ENCODE peak calls at places on chromosomes 6 and 20, in eight cellular contexts. T is heart right ventricle, R is cardiac muscle cell, S is DND-41, A is lung, B is ovary, Z is body of pancreas, N is endodermal cell. F is an unnamed sample.

GRCh38 chr6:105120570-105120969 is 59.2 kb downstream of the POPDC3 start:
- DNase-seq in R (no peak), S (no peak), B (no peak), N (no peak), A (no peak), Z (no peak), T (no peak), F (no peak)

GRCh38 chr6:4647414-4648365 is 128.5 kb upstream of the CDYL start:
- DNase-seq in T (peak; percentile 89), R (peak; percentile 89), S (peak; percentile 58), B (peak; percentile 78), N (peak; percentile 98), A (peak; percentile 68), Z (peak; percentile 81), F (peak; percentile 27)

GRCh38 chr6:42769051-42769450 is 12.8 kb upstream of the BICRAL start:
- DNase-seq in Z (no peak), A (no peak), S (no peak), N (no peak), B (no peak), T (no peak), R (no peak), F (no peak)

GRCh38 chr6:56534680-56535419 is 107.8 kb downstream of the DST start:
- DNase-seq in T (no peak), N (peak; percentile 63), Z (no peak), R (no peak), B (no peak), A (no peak), S (no peak), F (no peak)

GRCh38 chr20:38209054-38209675 is 44.1 kb upstream of the TGM2 start:
- DNase-seq in T (peak; percentile 66), Z (no peak), N (peak; percentile 23), S (no peak), A (no peak), B (no peak), R (peak; percentile 47), F (no peak)

GRCh38 chr6:2081155-2082138 is 164.0 kb downstream of the GMDS start:
- DNase-seq in R (no peak), T (no peak), Z (no peak), N (no peak), S (peak; percentile 58), B (no peak), A (no peak), F (no peak)

GRCh38 chr20:46751856-46752255 is 42.4 kb downstream of the SLC2A10 start:
- DNase-seq in S (no peak), Z (no peak), R (no peak), N (no peak), A (no peak), T (no peak), B (no peak), F (no peak)

GRCh38 chr6:2853766-2854393 is 12.2 kb upstream of the SERPINB1 start:
- DNase-seq in Z (peak; percentile 60), A (no peak), B (no peak), N (peak; percentile 86), R (no peak), S (no peak), T (no peak), F (peak; percentile 23)

GRCh38 chr6:31592396-31592771 is 422 bp downstream of the NCR3 start:
- DNase-seq in T (no peak), B (no peak), N (no peak), S (no peak), Z (no peak), A (no peak), R (no peak), F (no peak)

GRCh38 chr20:19015890-19016465 is 196.5 kb upstream of the SLC24A3 start:
- DNase-seq in N (peak; percentile 62), A (peak; percentile 16), R (no peak), S (no peak), B (no peak), Z (no peak), T (no peak), F (no peak)

GRCh38 chr6:118768904-118769325 is 117.5 kb upstream of the CEP85L start:
- DNase-seq in A (no peak), B (no peak), S (no peak), Z (no peak), N (no peak), R (no peak), T (no peak), F (peak; percentile 56)

GRCh38 chr6:14966902-14967711 is 278.8 kb upstream of the JARID2 start:
- DNase-seq in S (no peak), R (no peak), T (no peak), A (no peak), B (no peak), N (no peak), Z (no peak), F (no peak)

GRCh38 chr20:41563087-41563486 is 55.1 kb downstream of the CHD6 start:
- DNase-seq in S (no peak), T (no peak), B (no peak), R (no peak), N (no peak), Z (no peak), A (no peak), F (no peak)

GRCh38 chr6:109743739-109744138 is 52.6 kb downstream of the FIG4 start:
- DNase-seq in S (no peak), R (no peak), Z (no peak), T (no peak), N (no peak), A (no peak), B (no peak), F (no peak)

GRCh38 chr6:149166747-149167146 is 150.8 kb upstream of the TAB2 start:
- DNase-seq in S (peak; percentile 50), A (no peak), R (no peak), Z (no peak), T (no peak), N (no peak), B (no peak), F (no peak)

GRCh38 chr6:163902993-163903392 is 488.5 kb downstream of the QKI start:
- DNase-seq in A (no peak), B (no peak), R (no peak), S (no peak), N (no peak), Z (no peak), T (no peak), F (no peak)

GRCh38 chr6:52363222-52363867 is 1.4 kb downstream of the PAQR8 start:
- DNase-seq in Z (no peak), T (no peak), B (peak; percentile 38), R (peak; percentile 53), A (no peak), N (no peak), S (no peak), F (no peak)

GRCh38 chr6:87078983-87079616 is 15.8 kb downstream of the CGA start:
- DNase-seq in N (peak; percentile 96), S (peak; percentile 61), A (peak; percentile 63), B (peak; percentile 50), R (peak; percentile 75), T (peak; percentile 52), Z (peak; percentile 80), F (peak; percentile 8)

GRCh38 chr6:112227411-112227810 is 27.0 kb downstream of the LAMA4 start:
- DNase-seq in R (no peak), B (no peak), Z (no peak), T (no peak), A (no peak), S (no peak), N (no peak), F (no peak)

GRCh38 chr6:27095914-27096313 is 151.6 kb upstream of the PRSS16 start:
- DNase-seq in Z (no peak), B (no peak), A (no peak), R (no peak), S (no peak), N (no peak), T (no peak), F (no peak)
- H3K27me3 ChIP-seq in Z (no peaks in the 10 kb centered on the region), B (peaks cover 2% of the 10 kb centered on the region), A (no peaks in the 10 kb centered on the region), R (peaks cover 38% of the 10 kb centered on the region), S (peaks cover 14% of the 10 kb centered on the region), N (peaks cover 30% of the 10 kb centered on the region), T (peaks cover 69% of the 10 kb centered on the region), F (peaks cover 12% of the 10 kb centered on the region)

GRCh38 chr6:125815050-125815910 is 24.5 kb downstream of the NCOA7 start:
- DNase-seq in A (no peak), N (no peak), Z (no peak), T (no peak), R (no peak), S (no peak), B (no peak), F (no peak)

GRCh38 chr6:125819927-125820326 is 29.2 kb downstream of the NCOA7 start:
- DNase-seq in T (no peak), N (no peak), Z (no peak), R (no peak), B (no peak), S (no peak), A (no peak), F (no peak)

GRCh38 chr6:125818225-125818657 is 27.5 kb downstream of the NCOA7 start:
- DNase-seq in A (no peak), S (no peak), B (no peak), Z (no peak), T (no peak), R (no peak), N (no peak), F (no peak)

GRCh38 chr6:125818659-125819297 is 28.0 kb downstream of the NCOA7 start:
- DNase-seq in N (no peak), S (no peak), Z (no peak), A (no peak), B (no peak), R (no peak), T (no peak), F (no peak)

GRCh38 chr6:125816828-125817280 is 26.1 kb downstream of the NCOA7 start:
- DNase-seq in N (no peak), Z (no peak), S (no peak), T (no peak), B (no peak), A (no peak), R (no peak), F (no peak)
- H3K4me1 ChIP-seq in N (peaks cover 16% of the 10 kb centered on the region), Z (peaks cover 84% of the 10 kb centered on the region), S (peaks cover 6% of the 10 kb centered on the region), T (peaks cover 83% of the 10 kb centered on the region), B (peaks cover 23% of the 10 kb centered on the region), A (peaks cover 15% of the 10 kb centered on the region), R (peaks cover 8% of the 10 kb centered on the region), F (peaks cover 4% of the 10 kb centered on the region)

DNA sequence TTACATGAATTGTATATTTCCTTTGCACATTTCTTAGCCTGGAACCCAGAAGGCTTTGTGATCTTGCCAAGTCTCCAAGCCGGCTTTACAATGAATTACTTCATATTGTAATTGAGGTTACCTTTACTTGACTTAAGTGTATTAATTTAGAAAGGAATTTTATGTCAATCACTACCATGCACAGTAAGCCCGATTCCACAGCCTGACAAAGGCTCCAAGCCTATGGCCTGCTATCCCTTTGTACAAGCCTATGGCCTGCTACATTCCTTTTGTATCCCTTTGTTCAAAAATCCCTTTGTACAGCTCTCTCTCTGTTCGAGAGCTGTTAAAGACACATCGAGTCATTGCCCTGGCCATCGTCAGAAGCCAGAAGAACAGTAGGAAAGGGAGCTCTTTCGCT is 2.8 kb upstream of the EDN3 start:
- DNase-seq in Z (no peak), N (no peak), B (no peak), R (no peak), A (no peak), T (no peak), S (no peak), F (no peak)
- H3K27me3 ChIP-seq in Z (no peaks in the 10 kb centered on the region), N (peaks cover 91% of the 10 kb centered on the region), B (no peaks in the 10 kb centered on the region), R (peaks cover 90% of the 10 kb centered on the region), A (peaks cover 5% of the 10 kb centered on the region), T (peaks cover 87% of the 10 kb centered on the region), S (no peaks in the 10 kb centered on the region), F (peaks cover 3% of the 10 kb centered on the region)

DNA sequence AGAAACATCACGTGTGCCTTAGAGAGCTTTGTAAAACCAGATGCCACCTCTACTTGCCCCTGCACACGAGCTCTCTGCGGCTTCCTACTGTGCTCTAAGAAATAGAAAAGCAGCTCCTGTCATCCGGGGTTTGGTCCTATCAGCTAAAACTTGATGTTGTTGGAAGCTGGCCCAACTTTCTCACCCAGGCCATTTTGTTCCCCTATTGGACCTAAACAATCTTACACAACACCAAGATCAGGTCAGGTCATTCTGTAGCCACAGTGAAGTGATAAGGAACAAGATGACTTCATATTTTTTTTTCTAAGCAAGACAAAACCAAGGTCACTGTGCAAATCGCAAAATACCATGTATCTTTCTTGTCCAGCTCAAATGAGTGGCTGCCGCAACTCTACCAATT is 486.0 kb downstream of the PTPRT start:
- DNase-seq in Z (no peak), N (no peak), T (no peak), S (no peak), B (no peak), A (no peak), R (no peak), F (no peak)
- H3K4me1 ChIP-seq in Z (no peaks in the 10 kb centered on the region), N (no peaks in the 10 kb centered on the region), T (no peaks in the 10 kb centered on the region), S (no peaks in the 10 kb centered on the region), B (no peaks in the 10 kb centered on the region), A (no peaks in the 10 kb centered on the region), R (no peaks in the 10 kb centered on the region), F (no peaks in the 10 kb centered on the region)

F was measured in naive thymus-derived CD4-positive, alpha-beta T cell.